ENCODE peak calls at places on chromosome 19, in seven cellular contexts. D is cardiac muscle cell, Z is sigmoid colon, F is GM23338, B is BJ, Q is ovary, J is AG09309. E is an unnamed sample.

GRCh38 chr19:46901701-46902401 is 41.1 kb downstream of the ARHGAP35 start:
- DNase-seq in Q (no peak), B (no peak), F (no peak), J (no peak), Z (no peak), D (no peak), E (no peak)

GRCh38 chr19:52464798-52465470 is 11.6 kb downstream of the ZNF578 start:
- DNase-seq in F (peak), B (no peak), D (no peak), Z (no peak), Q (no peak), J (no peak), E (no peak)

GRCh38 chr19:49427855-49428546 is 2.8 kb downstream of the GFY start:
- DNase-seq in J (no peak), D (no peak), Q (no peak), Z (no peak), F (peak), B (no peak), E (no peak)

GRCh38 chr19:12991296-12991695 is 4.0 kb upstream of the NFIX start:
- DNase-seq in D (no peak), J (no peak), Q (no peak), Z (no peak), B (no peak), F (no peak), E (no peak)

GRCh38 chr19:7682175-7682855 is 1.7 kb downstream of the TRAPPC5 start:
- DNase-seq in J (no peak), D (no peak), Z (no peak), Q (no peak), B (no peak), F (peak), E (no peak)

GRCh38 chr19:46378268-46378667 is 31.4 kb downstream of the PPP5C start:
- DNase-seq in F (no peak), B (peak), Z (no peak), J (peak), Q (no peak), D (peak), E (peak)

GRCh38 chr19:8611890-8612806 is 1.6 kb upstream of the ADAMTS10 start:
- DNase-seq in B (peak), D (peak), F (peak), Z (peak), J (peak), Q (peak), E (peak)

GRCh38 chr19:4326837-4327251 is 11.8 kb downstream of the STAP2 start:
- DNase-seq in J (no peak), D (no peak), Z (no peak), Q (peak), F (peak), B (no peak), E (no peak)

GRCh38 chr19:11152318-11153062 is 3.1 kb downstream of the SPC24 start:
- DNase-seq in D (peak), B (no peak), Z (peak), F (no peak), Q (peak), J (no peak), E (peak)

GRCh38 chr19:33386361-33386858 is 12.9 kb downstream of the CEBPG start:
- DNase-seq in Q (no peak), D (no peak), Z (no peak), B (no peak), J (no peak), F (no peak), E (no peak)

GRCh38 chr19:56383826-56384605 is 9.3 kb downstream of the ZNF582 start:
- DNase-seq in Z (no peak), J (no peak), Q (no peak), B (no peak), F (peak), D (no peak), E (no peak)

GRCh38 chr19:45094158-45094557 is 1.2 kb downstream of the PPP1R37 start:
- DNase-seq in Z (no peak), Q (no peak), B (no peak), D (no peak), J (no peak), F (no peak), E (no peak)

GRCh38 chr19:49809155-49809986 is 3.7 kb downstream of the FUZ start:
- DNase-seq in F (peak), B (no peak), Q (peak), Z (peak), D (no peak), J (no peak), E (no peak)

GRCh38 chr19:46717034-46717715 is at the start of gene PRKD2:
- DNase-seq in Z (peak), Q (peak), J (peak), B (no peak), D (peak), F (peak), E (peak)

GRCh38 chr19:52942371-52943133 is 19.3 kb upstream of the ZNF888 start:
- DNase-seq in B (peak), Q (peak), F (peak), J (no peak), Z (peak), D (peak), E (no peak)

GRCh38 chr19:40369797-40370196 is 20.2 kb downstream of the HIPK4 start:
- DNase-seq in Z (no peak), F (no peak), J (no peak), B (no peak), D (no peak), Q (no peak), E (no peak)

GRCh38 chr19:40464059-40465024 is 1.2 kb downstream of the BLVRB start:
- DNase-seq in B (no peak), F (peak), J (peak), D (peak), Q (peak), Z (peak), E (peak)

GRCh38 chr19:4542896-4543351 is 3.1 kb upstream of the LRG1 start:
- DNase-seq in B (no peak), Z (no peak), D (no peak), F (no peak), Q (no peak), J (no peak), E (no peak)

GRCh38 chr19:34274827-34275625 is 20.7 kb downstream of the GARRE1 start:
- DNase-seq in Z (no peak), D (peak), J (peak), F (no peak), B (peak), Q (no peak), E (peak)

GRCh38 chr19:51803529-51803928 is 8.6 kb downstream of the FPR3 start:
- DNase-seq in D (no peak), J (no peak), Z (no peak), Q (no peak), B (no peak), F (peak), E (no peak)

GRCh38 chr19:343941-344624 is 513 bp downstream of the MIER2 start:
- DNase-seq in Z (peak), J (no peak), F (peak), B (no peak), D (peak), Q (no peak), E (no peak)

DNA sequence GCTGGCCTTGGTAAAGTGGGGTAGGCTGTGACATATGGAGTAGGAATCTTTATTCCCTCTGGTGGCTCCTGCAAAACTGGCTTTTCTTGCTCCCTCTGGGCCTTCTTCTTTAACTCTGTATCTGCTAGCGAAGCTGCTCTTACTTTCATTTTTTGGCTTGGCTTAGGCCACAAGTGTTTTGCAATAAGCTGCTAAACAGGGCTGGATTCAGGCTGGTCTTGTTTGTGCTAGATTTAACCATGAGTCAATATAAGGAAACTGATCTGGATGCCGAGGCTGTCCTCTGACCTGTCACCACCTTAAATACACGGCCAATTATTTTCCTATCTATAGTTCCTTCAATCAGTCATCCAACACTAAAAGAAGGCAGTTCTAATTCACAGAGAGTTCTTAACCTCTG is 42.4 kb downstream of the ZNF493 start:
- DNase-seq in Z (no peak), Q (peak), J (no peak), F (no peak), B (no peak), D (peak), E (no peak)
- H3K4me3 ChIP-seq in Z (no peak), Q (peak), J (no peak), F (no peak), B (no peak), D (no peak), E (no peak)

DNA sequence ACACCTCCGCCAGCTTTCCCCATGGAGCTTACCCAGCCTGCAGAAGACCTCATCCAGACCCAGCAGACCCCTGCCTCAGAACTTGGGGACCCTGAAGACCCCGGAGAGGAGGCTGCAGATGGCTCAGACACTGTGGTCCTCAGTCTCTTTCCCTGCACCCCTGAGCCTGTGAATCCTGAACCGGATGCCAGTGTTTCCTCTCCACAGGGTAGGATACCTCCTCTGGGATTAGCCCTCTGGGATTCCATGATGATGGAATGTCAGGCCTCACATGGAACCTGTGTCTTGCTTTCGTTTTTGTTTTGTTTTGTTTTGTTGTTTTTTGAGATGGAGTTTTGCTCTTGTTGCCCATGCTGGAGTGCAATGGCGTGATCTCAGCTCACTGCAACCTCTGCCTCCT is 1.9 kb downstream of the RFXANK start:
- DNase-seq in J (no peak), Z (no peak), Q (no peak), D (no peak), F (no peak), B (no peak), E (no peak)
- H3K4me3 ChIP-seq in J (peak), Z (peak), Q (no peak), D (no peak), F (no peak), B (no peak), E (no peak)

GRCh38 chr19:15373644-15374043 is 5.9 kb downstream of the AKAP8 start:
- DNase-seq in Q (no peak), J (no peak), D (no peak), Z (no peak), B (no peak), F (no peak), E (no peak)
- H3K4me3 ChIP-seq in Q (no peak), J (no peak), D (no peak), Z (no peak), B (no peak), F (no peak), E (no peak)

DNA sequence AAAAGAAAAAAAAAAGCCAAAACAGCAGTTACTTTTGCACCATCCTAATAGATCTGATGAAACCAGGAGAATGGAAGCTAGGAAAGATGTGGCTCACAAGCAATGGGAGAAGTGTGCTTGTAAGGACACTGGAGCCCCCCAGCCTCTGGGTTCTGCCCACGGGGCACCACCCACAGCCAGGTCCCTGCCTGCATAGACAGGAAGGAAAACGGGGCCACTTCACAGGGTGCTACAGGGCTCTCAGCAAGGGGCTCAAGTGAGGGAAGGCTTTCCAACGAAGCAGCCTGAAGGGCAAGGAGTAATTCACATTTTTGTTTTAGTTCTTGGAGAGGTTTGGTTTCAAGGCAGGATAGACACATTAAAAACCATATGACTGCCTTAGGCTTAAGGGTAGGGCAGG is 42.7 kb downstream of the BRD4 start:
- DNase-seq in D (no peak), Q (no peak), F (no peak), Z (no peak), B (no peak), J (no peak), E (no peak)
- H3K4me3 ChIP-seq in D (no peak), Q (no peak), F (no peak), Z (no peak), B (no peak), J (no peak), E (no peak)

GRCh38 chr19:18659281-18660050 is 22.6 kb downstream of the KLHL26 start:
- DNase-seq in J (no peak), F (no peak), Q (no peak), D (peak), Z (no peak), B (no peak), E (no peak)
- H3K4me3 ChIP-seq in J (no peak), F (no peak), Q (no peak), D (no peak), Z (no peak), B (no peak), E (no peak)

DNA sequence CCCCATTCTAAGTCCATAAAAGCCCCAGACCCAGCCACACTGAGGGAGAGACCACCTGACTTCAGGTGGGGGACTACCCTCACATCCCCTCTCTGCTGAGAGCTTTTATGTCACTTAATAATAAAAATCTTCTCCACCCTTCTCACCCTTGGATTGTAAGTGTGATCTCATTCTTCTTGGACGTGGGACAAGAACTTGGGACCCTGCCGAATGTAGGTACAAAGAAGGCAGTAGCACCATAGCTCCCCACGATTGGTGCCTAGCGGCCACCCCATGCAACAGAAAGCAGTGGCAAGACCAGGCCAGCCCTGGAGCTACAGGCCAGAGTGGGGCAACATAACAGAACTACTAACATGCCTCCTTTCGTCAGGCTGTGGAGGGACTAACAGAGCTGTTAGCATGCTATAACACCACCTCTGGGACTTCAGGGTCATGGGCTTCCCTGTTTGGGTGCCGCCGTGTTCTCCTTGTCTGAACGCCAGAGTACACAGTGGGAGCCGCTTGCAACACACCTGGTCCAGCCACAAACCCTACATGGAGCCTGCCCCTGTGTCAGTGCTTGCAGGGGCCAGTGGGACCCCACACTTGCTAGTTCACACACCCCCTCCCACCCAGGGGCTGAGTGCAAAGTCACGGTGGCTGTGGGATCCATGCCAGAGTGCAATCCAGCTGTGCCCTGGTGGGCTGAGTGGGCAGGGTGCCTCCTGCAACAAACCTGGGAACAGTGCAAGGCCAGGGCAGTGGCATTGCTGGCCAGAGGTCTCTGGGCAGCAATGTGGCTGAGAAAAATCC is 5.2 kb upstream of the FBXO17 start:
- DNase-seq in B (no peak), Q (no peak), D (no peak), Z (no peak), F (no peak), J (no peak), E (no peak)
- H3K4me3 ChIP-seq in B (no peak), Q (no peak), D (no peak), Z (no peak), F (no peak), J (no peak), E (no peak)

GRCh38 chr19:31347828-31348314 is 1.4 kb downstream of the TSHZ3 start:
- DNase-seq in B (no peak), D (peak), Q (peak), Z (peak), F (no peak), J (no peak), E (no peak)
- H3K4me3 ChIP-seq in B (peak), D (peak), Q (peak), Z (peak), F (peak), J (peak), E (peak)

GRCh38 chr19:6599866-6600454 is 9.0 kb upstream of the CD70 start:
- DNase-seq in Q (no peak), F (no peak), J (no peak), D (no peak), Z (no peak), B (no peak), E (no peak)

GRCh38 chr19:6604906-6605305 is 14.0 kb upstream of the CD70 start:
- DNase-seq in D (no peak), J (no peak), Q (no peak), B (no peak), F (no peak), Z (no peak), E (no peak)

DNA sequence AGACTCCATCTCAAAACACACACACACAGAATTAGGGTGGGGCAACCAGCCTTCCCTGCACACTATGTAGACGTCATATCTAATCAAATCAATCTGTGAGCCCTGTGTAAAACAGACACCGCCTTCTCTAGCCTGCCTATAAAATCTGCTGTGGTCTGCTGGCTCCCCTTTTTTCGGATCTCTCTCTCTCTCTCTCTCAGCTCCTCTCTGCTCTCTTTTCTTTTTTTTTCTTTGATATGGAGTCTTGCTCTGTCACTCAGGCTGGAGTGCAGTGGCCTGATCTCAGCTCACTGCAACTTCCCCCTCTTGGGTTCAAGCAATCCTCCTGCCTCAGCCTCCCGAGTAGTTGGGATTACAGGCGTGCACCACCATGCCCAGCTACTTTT is 11.8 kb upstream of the CD70 start:
- DNase-seq in F (no peak), D (no peak), B (no peak), Q (no peak), J (peak), Z (no peak), E (no peak)
- H3K4me3 ChIP-seq in F (no peak), D (no peak), B (no peak), Q (no peak), J (no peak), Z (no peak), E (no peak)

GRCh38 chr19:1673645-1674292 is 21.4 kb upstream of the TCF3 start:
- DNase-seq in J (no peak), B (no peak), F (no peak), Z (no peak), Q (no peak), D (no peak), E (no peak)

GRCh38 chr19:1675633-1676350 is 23.4 kb upstream of the TCF3 start:
- DNase-seq in J (no peak), Z (no peak), D (no peak), Q (no peak), F (peak), B (no peak), E (no peak)

GRCh38 chr19:1674293-1674679 is 21.9 kb upstream of the TCF3 start:
- DNase-seq in D (no peak), J (no peak), B (no peak), Q (no peak), F (no peak), Z (no peak), E (no peak)

GRCh38 chr19:1678073-1678472 is 25.7 kb upstream of the TCF3 start:
- DNase-seq in Z (no peak), B (no peak), F (no peak), Q (no peak), J (no peak), D (no peak), E (no peak)

GRCh38 chr19:1676351-1677266 is 24.2 kb upstream of the TCF3 start:
- DNase-seq in Z (no peak), Q (no peak), D (no peak), J (no peak), F (no peak), B (no peak), E (no peak)
- H3K4me3 ChIP-seq in Z (no peak), Q (no peak), D (no peak), J (no peak), F (peak), B (no peak), E (no peak)